ENCODE peak calls at places on chromosomes 11 and 22, in ten cellular contexts. R, M, I, E, F, Y, U, Q, H and N are unnamed samples.
A peak's percentile ranks its signal among the peaks of the same experiment; 100 is the strongest.

GRCh38 chr22:31898911-31899310 is 45.4 kb upstream of the YWHAH start:
- DNase-seq in Q (no peak), E (no peak), R (no peak), F (no peak), H (no peak), Y (no peak), U (no peak), I (no peak), M (no peak), N (no peak)

GRCh38 chr22:21995660-21996059 is 13.1 kb upstream of the TOP3B start:
- DNase-seq in F (no peak), H (no peak), U (no peak), Y (no peak), I (no peak), R (no peak), E (no peak), M (no peak), Q (no peak), N (no peak)

GRCh38 chr11:29321293-29322132 is 695.3 kb downstream of the KCNA4 start:
- DNase-seq in H (peak; percentile 23), Q (no peak), U (no peak), M (no peak), I (peak; percentile 26), E (peak; percentile 83), F (peak; percentile 75), Y (no peak), R (peak; percentile 76), N (no peak)

GRCh38 chr11:107929611-107930200 is 1.5 kb downstream of the RAB39A start:
- DNase-seq in Y (no peak), Q (no peak), F (no peak), U (no peak), H (no peak), I (no peak), M (no peak), E (no peak), R (no peak), N (no peak)

GRCh38 chr11:61551630-61552029 is 29.2 kb downstream of the SYT7 start:
- DNase-seq in R (no peak), E (peak; percentile 65), Y (no peak), M (no peak), U (no peak), H (peak; percentile 54), I (no peak), Q (no peak), F (peak; percentile 11), N (no peak)

GRCh38 chr11:11594162-11594561 is 27.6 kb downstream of the GALNT18 start:
- DNase-seq in U (no peak), I (no peak), R (no peak), Q (no peak), M (no peak), Y (no peak), E (no peak), H (no peak), F (no peak), N (no peak)

GRCh38 chr11:111334495-111335123 is 36.3 kb downstream of the POU2AF3 start:
- DNase-seq in I (no peak), E (no peak), M (no peak), U (no peak), H (no peak), R (no peak), F (no peak), Y (no peak), Q (no peak), N (no peak)

GRCh38 chr22:49325531-49326395 is 501.9 kb downstream of the BRD1 start:
- DNase-seq in E (no peak), F (no peak), I (no peak), R (no peak), U (no peak), Q (no peak), Y (no peak), H (no peak), M (no peak), N (no peak)

GRCh38 chr11:129230006-129230405 is 37.9 kb upstream of the ARHGAP32 start:
- DNase-seq in E (no peak), M (no peak), H (no peak), I (peak; percentile 4), R (no peak), Y (no peak), U (no peak), F (no peak), Q (no peak), N (no peak)

GRCh38 chr11:8759634-8760033 is 77.0 kb downstream of the RPL27A start:
- DNase-seq in H (no peak), M (no peak), I (no peak), Y (no peak), F (no peak), R (no peak), U (no peak), Q (no peak), E (no peak), N (no peak)

GRCh38 chr22:37544955-37545702 is 15.2 kb upstream of the CDC42EP1 start:
- DNase-seq in I (peak; percentile 72), Y (peak; percentile 30), U (peak; percentile 59), F (peak; percentile 90), M (peak; percentile 25), E (peak; percentile 46), Q (peak; percentile 91), R (no peak), H (peak; percentile 91), N (no peak)

GRCh38 chr11:44269369-44270351 is 40.3 kb downstream of the ALX4 start:
- DNase-seq in F (no peak), M (no peak), Y (no peak), E (no peak), U (no peak), Q (no peak), I (peak; percentile 66), H (no peak), R (no peak), N (no peak)

GRCh38 chr22:49884503-49885260 is 31.0 kb downstream of the ZBED4 start:
- DNase-seq in Y (no peak), Q (no peak), E (no peak), H (no peak), I (no peak), R (no peak), U (no peak), F (no peak), M (no peak), N (no peak)

GRCh38 chr22:23218867-23219251 is 38.5 kb downstream of the BCR start:
- DNase-seq in I (peak; percentile 82), M (no peak), R (no peak), Q (peak; percentile 69), E (peak; percentile 71), Y (no peak), U (no peak), F (no peak), H (no peak), N (no peak)

GRCh38 chr11:27242591-27242990 is 120.4 kb downstream of the CCDC34 start:
- DNase-seq in H (no peak), F (no peak), I (no peak), R (no peak), M (no peak), Q (no peak), U (no peak), Y (no peak), E (peak; percentile 20), N (no peak)

GRCh38 chr22:36595154-36595553 is 66.2 kb upstream of the EIF3D start:
- DNase-seq in E (no peak), M (no peak), H (no peak), Y (no peak), U (no peak), F (no peak), I (no peak), R (no peak), Q (no peak), N (no peak)

GRCh38 chr11:130102457-130103249 is 33.0 kb downstream of the APLP2 start:
- DNase-seq in M (no peak), Y (no peak), R (no peak), E (no peak), I (no peak), H (peak; percentile 17), Q (no peak), F (peak; percentile 49), U (no peak), N (no peak)

GRCh38 chr11:2542406-2542805 is 97.6 kb downstream of the KCNQ1 start:
- DNase-seq in I (no peak), E (no peak), Q (no peak), H (no peak), M (no peak), U (no peak), R (no peak), F (no peak), Y (no peak), N (no peak)

GRCh38 chr22:32389685-32390084 is 22.4 kb downstream of the RTCB start:
- DNase-seq in Q (no peak), U (no peak), E (peak; percentile 12), M (no peak), I (peak; percentile 30), F (no peak), R (no peak), Y (no peak), H (peak; percentile 19), N (no peak)

GRCh38 chr11:75495749-75496641 is 29.7 kb downstream of the GDPD5 start:
- DNase-seq in I (peak; percentile 23), E (no peak), U (no peak), H (no peak), R (no peak), Q (peak; percentile 76), Y (no peak), F (no peak), M (no peak), N (no peak)

GRCh38 chr11:61760946-61761345 is 8.5 kb downstream of the MYRF start:
- DNase-seq in I (no peak), U (no peak), R (no peak), Y (no peak), Q (no peak), F (no peak), E (no peak), M (no peak), H (no peak), N (no peak)

GRCh38 chr11:118046964-118047700 is 29.7 kb upstream of the TMPRSS4 start:
- DNase-seq in R (no peak), E (no peak), Q (no peak), U (no peak), M (no peak), H (no peak), Y (no peak), F (no peak), I (no peak), N (no peak)

GRCh38 chr22:30196141-30196866 is 50.3 kb downstream of the LIF start:
- DNase-seq in M (no peak), U (peak; percentile 31), H (peak; percentile 98), F (peak; percentile 99), E (peak; percentile 100), Y (peak; percentile 11), I (peak; percentile 99), R (peak; percentile 100), Q (peak; percentile 87), N (peak; percentile 100)